ENCODE peak calls at places on chromosomes 16 and 17, in nine cellular contexts. M, G, N, L, A, H, F, D and J are unnamed samples.

GRCh38 chr16:25922438-25922837 is 230.7 kb downstream of the HS3ST4 start:
- DNase-seq in F (no peak), A (no peak), G (no peak), M (no peak), N (no peak), D (no peak), H (no peak), L (no peak), J (no peak)

GRCh38 chr16:81786321-81786720 is 7.2 kb downstream of the PLCG2 start:
- DNase-seq in L (no peak), F (no peak), D (no peak), N (no peak), H (peak; percentile 36), A (no peak), G (no peak), M (no peak), J (no peak)

GRCh38 chr17:74282587-74283370 is 8.7 kb downstream of the DNAI2 start:
- DNase-seq in F (no peak), A (no peak), L (no peak), M (no peak), N (no peak), D (no peak), G (no peak), H (no peak), J (no peak)

GRCh38 chr16:31177136-31177535 is 2.8 kb upstream of the FUS start:
- DNase-seq in L (no peak), N (no peak), M (no peak), D (no peak), H (no peak), F (no peak), A (no peak), G (peak; percentile 78), J (no peak)

GRCh38 chr17:76840443-76840767 is 27.8 kb upstream of the MGAT5B start:
- DNase-seq in M (no peak), L (no peak), F (no peak), H (no peak), D (no peak), G (no peak), N (no peak), A (no peak), J (peak; percentile 14)

GRCh38 chr17:44906987-44907681 is 7.9 kb upstream of the EFTUD2 start:
- DNase-seq in N (no peak), H (no peak), L (no peak), D (no peak), M (no peak), A (no peak), G (no peak), F (no peak), J (no peak)

GRCh38 chr16:57638381-57638780 is 10.0 kb downstream of the ADGRG1 start:
- DNase-seq in G (no peak), F (no peak), L (no peak), D (no peak), N (no peak), A (no peak), M (no peak), H (no peak), J (no peak)

GRCh38 chr17:79320331-79320730 is 245.7 kb downstream of the ENGASE start:
- DNase-seq in G (no peak), F (no peak), H (no peak), D (no peak), A (no peak), N (no peak), M (no peak), L (no peak), J (no peak)

GRCh38 chr16:19555938-19556778 is 655 bp downstream of the VPS35L start:
- DNase-seq in G (no peak), F (no peak), N (peak; percentile 11), D (peak; percentile 29), A (no peak), L (no peak), M (no peak), H (peak; percentile 52), J (peak; percentile 14)

GRCh38 chr17:46819906-46820351 is 1.4 kb upstream of the WNT3 start:
- DNase-seq in H (no peak), M (no peak), F (no peak), G (no peak), N (no peak), A (no peak), L (no peak), D (no peak), J (no peak)

GRCh38 chr17:79702071-79702470 is 28.7 kb upstream of the ENPP7 start:
- DNase-seq in A (no peak), N (no peak), D (no peak), L (no peak), G (no peak), M (no peak), H (no peak), F (no peak), J (no peak)

GRCh38 chr16:12311887-12312286 is 335.4 kb downstream of the SNX29 start:
- DNase-seq in H (no peak), D (no peak), M (no peak), F (no peak), A (no peak), G (no peak), N (no peak), L (no peak), J (no peak)

GRCh38 chr17:35588196-35588920 is 1.2 kb downstream of the AP2B1 start:
- DNase-seq in N (no peak), F (no peak), G (no peak), D (peak; percentile 39), H (peak; percentile 37), A (no peak), M (no peak), L (no peak), J (no peak)

GRCh38 chr17:55062921-55063320 is 94.4 kb downstream of the STXBP4 start:
- DNase-seq in L (no peak), H (no peak), G (no peak), D (no peak), F (no peak), N (no peak), M (no peak), A (no peak), J (no peak)

GRCh38 chr17:3573246-3574100 is 15.9 kb upstream of the TRPV3 start:
- DNase-seq in D (no peak), F (no peak), M (no peak), A (no peak), L (no peak), H (no peak), N (no peak), G (no peak), J (no peak)

GRCh38 chr17:4998027-4998665 is 396 bp downstream of the KIF1C start:
- DNase-seq in A (peak; percentile 78), D (peak; percentile 53), G (peak; percentile 67), L (peak; percentile 67), N (peak; percentile 23), H (peak; percentile 28), M (no peak), F (peak; percentile 70), J (no peak)

GRCh38 chr17:70767102-70767701 is 597.9 kb downstream of the KCNJ2 start:
- DNase-seq in M (no peak), H (no peak), G (no peak), N (no peak), F (no peak), D (no peak), L (no peak), A (no peak), J (peak; percentile 44)

GRCh38 chr17:59427425-59427921 is 96.0 kb downstream of the YPEL2 start:
- DNase-seq in A (no peak), D (no peak), N (no peak), M (no peak), G (peak; percentile 38), H (peak; percentile 98), F (no peak), L (peak; percentile 32), J (peak; percentile 68)

GRCh38 chr16:48366165-48367093 is 18.8 kb downstream of the SIAH1 start:
- DNase-seq in H (peak; percentile 77), G (peak; percentile 65), D (peak; percentile 65), L (no peak), A (no peak), F (no peak), N (peak; percentile 64), M (no peak), J (peak; percentile 39)

GRCh38 chr16:55471448-55472097 is 7.4 kb upstream of the MMP2 start:
- DNase-seq in M (no peak), H (peak; percentile 39), G (no peak), N (no peak), A (no peak), F (no peak), D (no peak), L (no peak), J (no peak)

GRCh38 chr17:18319604-18320256 is 4.6 kb downstream of the SMCR8 start:
- DNase-seq in H (peak; percentile 37), M (no peak), D (no peak), A (no peak), L (no peak), G (no peak), N (no peak), F (no peak), J (peak; percentile 69)
- TF ChIP-seq CTCF in H (peak; percentile 46), M (peak; percentile 28), D (no peak), A (no peak), L (peak; percentile 39), G (no peak), N (peak; percentile 37), F (peak; percentile 58), J (peak; percentile 65)

GRCh38 chr16:87457724-87458423 is 35.0 kb downstream of the ZCCHC14 start:
- DNase-seq in F (no peak), D (no peak), N (no peak), L (no peak), M (no peak), H (peak; percentile 80), A (peak; percentile 12), G (no peak), J (peak; percentile 90)
- H3K27ac ChIP-seq in F (peak overlapping the region; percentile 32), D (peak overlapping the region; percentile 49), N (peak overlapping the region; percentile 69), L (no peak overlapping the region), M (peak overlapping the region; percentile 37), H (peak overlapping the region; percentile 92), A (no peak overlapping the region), G (no peak overlapping the region), J (no peak overlapping the region)

DNA sequence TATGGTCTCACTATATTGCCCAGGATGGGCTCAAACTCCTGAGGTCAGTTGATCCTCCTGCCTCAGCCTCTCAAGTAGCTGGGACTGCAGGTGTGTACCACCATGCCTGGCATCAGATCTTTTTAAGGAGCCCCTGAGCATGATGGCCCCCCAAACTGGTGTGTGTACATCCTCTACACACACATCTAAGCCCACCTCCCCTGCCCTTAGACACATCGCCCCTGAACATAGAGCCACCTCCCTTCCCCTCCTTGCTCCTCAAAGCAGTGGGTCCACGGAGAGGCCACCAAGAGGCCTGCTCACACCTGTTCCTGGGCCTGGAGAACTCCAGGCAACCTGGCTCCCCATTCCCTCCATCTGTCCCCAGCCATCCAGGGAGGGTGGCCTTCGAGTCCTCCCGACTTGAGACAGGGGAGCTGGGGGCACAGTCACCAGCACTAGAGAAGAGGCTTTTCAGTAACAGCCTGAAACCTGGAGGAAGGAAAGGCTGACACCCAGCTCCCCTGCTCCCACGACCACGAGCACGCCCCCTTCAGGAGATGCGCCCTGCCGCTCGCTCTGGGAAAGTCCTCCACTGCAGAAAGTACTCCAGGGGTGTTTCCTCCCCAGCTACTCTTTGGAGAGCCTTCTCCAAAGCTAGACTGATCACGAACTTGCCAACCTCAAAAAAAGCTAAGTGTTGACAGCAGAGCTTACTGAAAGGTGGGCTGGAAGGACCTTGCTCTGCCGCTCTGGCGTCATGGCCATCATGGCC is 12.6 kb upstream of the PRR29 start:
- DNase-seq in N (no peak), D (no peak), G (no peak), L (no peak), F (no peak), A (no peak), M (no peak), H (no peak), J (no peak)
- TF ChIP-seq CTCF in N (no peak), D (no peak), G (no peak), L (no peak), F (no peak), A (no peak), M (no peak), H (no peak), J (no peak)

GRCh38 chr17:69050999-69051775 is 9.5 kb downstream of the ABCA9 start:
- DNase-seq in H (peak; percentile 75), L (no peak), M (no peak), A (no peak), F (no peak), G (no peak), D (no peak), N (no peak), J (no peak)
- H3K27ac ChIP-seq in H (no peak overlapping the region), L (peak overlapping the region; percentile 53), M (peak overlapping the region; percentile 21), A (no peak overlapping the region), F (peak overlapping the region; percentile 45), G (no peak overlapping the region), D (no peak overlapping the region), N (peak overlapping the region; percentile 13), J (no peak overlapping the region)